ENCODE peak calls at places on chromosomes 1 and 21, in four cellular contexts. One of them, this sample, is unnamed.

GRCh38 chr1:23209765-23210164 is 7.5 kb downstream of the HTR1D start:
- DNase-seq in PC-3: no peak
- DNase-seq in right cardiac atrium: no peak
- DNase-seq in ovary: no peak
- DNase-seq in this sample: no peak

GRCh38 chr1:26053718-26054572 is 8.0 kb upstream of the SLC30A2 start:
- DNase-seq in PC-3: no peak
- DNase-seq in right cardiac atrium: no peak
- DNase-seq in ovary: no peak
- DNase-seq in this sample: no peak

GRCh38 chr1:106978477-106979322 is 77.8 kb upstream of the PRMT6 start:
- DNase-seq in PC-3: peak
- DNase-seq in right cardiac atrium: no peak
- DNase-seq in ovary: no peak
- DNase-seq in this sample: no peak

GRCh38 chr1:11804666-11805453 is 904 bp downstream of the MTHFR start:
- DNase-seq in PC-3: peak
- DNase-seq in right cardiac atrium: peak
- DNase-seq in ovary: peak
- DNase-seq in this sample: no peak

GRCh38 chr1:201715801-201716741 is 112.9 kb upstream of the IPO9 start:
- DNase-seq in PC-3: no peak
- DNase-seq in right cardiac atrium: no peak
- DNase-seq in ovary: no peak
- DNase-seq in this sample: no peak

GRCh38 chr1:243964915-243965314 is 86.2 kb upstream of the ZBTB18 start:
- DNase-seq in PC-3: no peak
- DNase-seq in right cardiac atrium: no peak
- DNase-seq in ovary: no peak
- DNase-seq in this sample: no peak

GRCh38 chr21:45309069-45309521 is 21.4 kb upstream of the POFUT2 start:
- DNase-seq in PC-3: peak
- DNase-seq in right cardiac atrium: peak
- DNase-seq in ovary: peak
- DNase-seq in this sample: no peak

GRCh38 chr1:116453906-116454305 is 80.9 kb downstream of the ATP1A1 start:
- DNase-seq in PC-3: no peak
- DNase-seq in right cardiac atrium: no peak
- DNase-seq in ovary: no peak
- DNase-seq in this sample: peak

GRCh38 chr1:53543130-53543770 is 84.1 kb downstream of the DMRTB1 start:
- DNase-seq in PC-3: no peak
- DNase-seq in right cardiac atrium: no peak
- DNase-seq in ovary: no peak
- DNase-seq in this sample: no peak

GRCh38 chr1:207811319-207811718 is 59.5 kb downstream of the CD46 start:
- DNase-seq in PC-3: no peak
- DNase-seq in right cardiac atrium: no peak
- DNase-seq in ovary: no peak
- DNase-seq in this sample: no peak

GRCh38 chr1:226736001-226736907 is 2.8 kb downstream of the ITPKB start:
- DNase-seq in PC-3: no peak
- DNase-seq in right cardiac atrium: peak
- DNase-seq in ovary: peak
- DNase-seq in this sample: no peak

DNA sequence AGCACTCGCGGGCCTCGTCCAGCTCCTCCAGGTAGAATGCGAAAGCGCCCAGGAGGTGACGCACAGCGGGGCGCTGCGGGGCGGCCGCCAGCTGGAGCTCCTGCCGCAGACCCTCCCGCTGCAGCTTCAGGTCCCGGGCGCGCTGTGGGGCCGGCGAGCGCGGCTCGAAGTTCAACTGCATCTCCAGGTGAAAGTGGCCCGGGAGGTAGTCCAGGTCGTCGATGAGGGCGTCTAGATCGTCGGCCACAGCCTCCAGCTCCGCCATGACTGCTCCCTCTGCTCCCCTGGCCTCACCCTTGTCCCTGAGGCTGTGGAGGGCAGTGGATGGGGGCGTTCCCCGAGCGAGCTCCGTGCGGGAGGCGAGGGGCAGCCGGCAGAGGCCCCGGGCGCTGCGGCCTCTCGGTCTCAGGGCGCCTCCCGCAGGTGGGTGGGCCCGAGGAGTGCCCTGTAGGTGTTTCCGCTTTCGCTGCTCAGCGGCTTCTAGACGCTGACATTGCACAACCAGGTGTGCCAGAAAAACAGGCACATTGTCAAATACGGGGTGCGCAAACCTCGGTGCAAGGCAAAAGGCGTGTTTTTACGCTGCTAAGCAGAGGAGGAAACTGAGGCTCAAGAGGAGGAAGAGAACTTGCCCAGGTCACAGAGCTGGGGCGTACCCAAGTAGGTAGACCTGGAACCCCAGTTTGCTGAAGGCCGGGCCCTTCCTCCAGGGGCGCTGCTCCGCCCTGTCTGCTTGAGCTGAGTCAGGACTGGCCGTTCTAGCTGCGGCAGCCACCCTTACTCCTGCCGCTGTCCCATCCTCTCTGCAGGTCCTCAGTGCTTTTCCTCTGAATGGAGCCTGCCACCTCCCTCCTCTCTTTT is at the start of gene TTC22:
- DNase-seq in PC-3: peak
- DNase-seq in right cardiac atrium: peak
- DNase-seq in ovary: no peak
- DNase-seq in this sample: peak
- H3K27ac ChIP-seq in PC-3: peak
- H3K27ac ChIP-seq in right cardiac atrium: no peak
- H3K27ac ChIP-seq in ovary: no peak
- H3K27ac ChIP-seq in this sample: peak

GRCh38 chr1:93979040-93979717 is 69.9 kb upstream of the GCLM start:
- DNase-seq in PC-3: no peak
- DNase-seq in right cardiac atrium: no peak
- DNase-seq in ovary: no peak
- DNase-seq in this sample: no peak
- H3K27ac ChIP-seq in PC-3: no peak
- H3K27ac ChIP-seq in right cardiac atrium: no peak
- H3K27ac ChIP-seq in ovary: peak
- H3K27ac ChIP-seq in this sample: no peak

DNA sequence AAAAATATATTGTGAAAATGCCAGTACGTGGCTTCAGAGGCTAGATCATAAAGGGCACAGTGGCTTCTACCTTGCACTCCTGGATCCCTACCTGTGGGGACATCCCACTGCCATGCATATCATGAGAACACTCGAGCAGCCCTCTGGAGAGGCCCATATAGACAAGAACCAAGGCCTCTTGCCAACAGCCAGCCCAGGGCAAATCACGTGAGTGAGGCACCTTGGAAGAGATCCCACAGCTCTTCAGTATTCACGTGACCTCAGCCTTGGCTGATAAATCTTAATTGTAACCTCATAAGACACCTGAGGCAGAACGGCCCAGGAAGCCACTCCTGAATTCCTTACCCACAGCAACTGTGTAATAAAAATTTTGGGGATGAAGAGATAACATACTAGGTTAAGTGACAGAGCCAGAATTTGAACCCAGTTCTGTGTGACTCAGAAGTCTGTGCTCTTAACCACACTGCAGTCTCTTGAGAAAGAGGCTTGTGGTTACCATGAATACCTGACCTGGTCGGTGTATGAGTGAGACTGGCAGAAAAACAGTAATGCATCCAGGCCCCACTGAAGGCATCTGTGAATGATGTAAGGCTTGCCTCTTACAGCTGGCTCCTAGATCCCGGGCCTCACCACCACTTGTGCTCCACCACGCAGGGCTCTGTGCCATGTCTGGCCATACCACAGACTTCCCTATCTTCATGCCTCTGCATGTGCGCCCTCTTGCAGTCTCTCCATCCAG is 6.9 kb upstream of the A3GALT2 start:
- DNase-seq in PC-3: peak
- DNase-seq in right cardiac atrium: peak
- DNase-seq in ovary: peak
- DNase-seq in this sample: no peak
- H3K27ac ChIP-seq in PC-3: peak
- H3K27ac ChIP-seq in right cardiac atrium: no peak
- H3K27ac ChIP-seq in ovary: no peak
- H3K27ac ChIP-seq in this sample: peak

DNA sequence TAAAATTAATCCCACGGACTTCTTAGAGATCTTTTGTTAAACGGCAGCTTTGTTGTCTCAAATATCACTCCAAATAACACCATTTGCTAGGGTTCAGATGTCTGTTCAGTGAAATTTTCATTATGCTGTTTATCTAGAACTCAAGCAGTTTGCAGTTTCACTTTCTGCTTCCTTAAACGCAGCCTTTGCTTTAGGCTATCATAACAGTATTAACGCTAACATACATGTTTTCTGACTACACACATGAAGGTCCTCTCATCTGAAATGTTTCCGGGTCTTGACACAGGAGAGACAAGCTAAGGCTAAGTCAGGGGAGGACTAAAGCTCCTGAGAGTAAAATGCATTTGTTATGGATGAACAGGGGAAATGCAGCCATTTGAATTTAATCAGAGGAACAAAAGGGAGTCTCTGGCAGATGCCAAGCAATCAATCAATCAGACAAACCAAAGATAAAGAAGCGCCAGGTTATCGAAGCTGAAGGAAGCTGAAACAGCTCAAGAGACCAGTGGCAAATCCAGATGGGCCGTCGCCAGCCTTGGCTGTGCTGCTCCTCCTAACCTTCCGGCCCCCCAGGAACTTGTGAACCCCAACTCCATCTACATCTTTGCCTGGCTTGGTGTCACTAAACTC is 16.9 kb downstream of the CCSAP start:
- DNase-seq in PC-3: no peak
- DNase-seq in right cardiac atrium: no peak
- DNase-seq in ovary: no peak
- DNase-seq in this sample: no peak
- H3K27ac ChIP-seq in PC-3: no peak
- H3K27ac ChIP-seq in right cardiac atrium: no peak
- H3K27ac ChIP-seq in ovary: peak
- H3K27ac ChIP-seq in this sample: no peak

DNA sequence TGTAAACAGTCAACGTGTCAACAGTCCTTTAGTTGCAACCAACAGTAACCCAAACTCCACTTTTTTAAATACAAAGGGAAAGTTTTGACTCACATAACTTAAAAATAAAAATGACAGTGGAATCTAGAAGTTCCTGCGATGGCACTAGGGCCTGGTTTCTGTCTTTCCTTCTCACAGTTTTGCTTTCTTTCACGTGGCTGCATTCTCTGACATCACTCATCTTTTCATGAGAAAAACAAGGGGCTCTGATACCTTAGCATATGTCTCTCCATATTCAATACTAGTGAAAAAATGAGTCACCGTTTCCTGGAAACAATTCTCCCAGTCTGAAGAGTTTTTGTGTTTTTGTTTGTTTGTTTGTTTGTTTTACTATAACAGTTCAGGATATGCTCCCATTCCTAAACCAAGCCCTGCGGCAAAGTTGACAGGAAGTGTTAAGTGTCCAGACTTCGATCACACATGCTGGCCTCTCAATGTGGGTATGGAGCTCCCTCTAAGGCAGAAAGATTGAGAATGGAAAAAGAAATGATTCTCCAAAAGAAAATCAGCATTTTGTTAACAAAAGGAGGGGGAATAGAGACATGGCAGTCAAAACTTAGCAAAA is 483.3 kb downstream of the TTLL7 start:
- DNase-seq in PC-3: no peak
- DNase-seq in right cardiac atrium: no peak
- DNase-seq in ovary: no peak
- DNase-seq in this sample: no peak
- H3K27ac ChIP-seq in PC-3: no peak
- H3K27ac ChIP-seq in right cardiac atrium: no peak
- H3K27ac ChIP-seq in ovary: no peak
- H3K27ac ChIP-seq in this sample: no peak

GRCh38 chr1:181104790-181105133 is 16.3 kb downstream of the IER5 start:
- DNase-seq in PC-3: no peak
- DNase-seq in right cardiac atrium: no peak
- DNase-seq in ovary: no peak
- DNase-seq in this sample: no peak
- H3K27ac ChIP-seq in PC-3: peak
- H3K27ac ChIP-seq in right cardiac atrium: peak
- H3K27ac ChIP-seq in ovary: peak
- H3K27ac ChIP-seq in this sample: peak

DNA sequence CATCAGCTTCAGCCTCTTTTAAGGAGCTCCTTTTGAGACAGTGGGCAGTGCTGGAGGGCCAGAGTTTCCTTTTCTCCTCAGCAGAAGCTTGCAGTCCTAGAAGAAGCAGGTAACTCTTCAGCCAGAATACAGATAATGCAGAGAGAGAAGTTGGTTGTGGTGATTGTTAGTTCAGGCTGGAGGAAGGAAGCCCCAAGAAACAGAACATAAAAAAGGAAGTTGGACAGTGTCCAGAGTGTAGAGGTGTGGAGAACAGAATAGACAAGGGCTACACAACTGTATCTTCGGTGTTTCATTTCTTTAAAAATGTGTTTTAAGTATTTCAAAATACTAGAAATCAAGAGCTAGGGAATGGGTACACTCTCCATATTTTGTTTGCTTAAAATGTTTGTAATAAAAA is 6.4 kb upstream of the TACSTD2 start:
- DNase-seq in PC-3: peak
- DNase-seq in right cardiac atrium: no peak
- DNase-seq in ovary: no peak
- DNase-seq in this sample: no peak
- H3K27ac ChIP-seq in PC-3: peak
- H3K27ac ChIP-seq in right cardiac atrium: no peak
- H3K27ac ChIP-seq in ovary: no peak
- H3K27ac ChIP-seq in this sample: peak